ENCODE peak calls at places on chromosomes 4 and X, in seven cellular contexts. R, B, O, G, H, S and T are unnamed samples.

GRCh38 chr4:186749611-186750281 is 26.1 kb upstream of the FAT1 start:
- DNase-seq in B (no peak), G (no peak), O (no peak), S (no peak), R (no peak), H (no peak), T (no peak)

GRCh38 chr4:20839957-20840356 is 139.7 kb downstream of the PACRGL start:
- DNase-seq in S (no peak), G (peak), O (no peak), R (no peak), H (no peak), B (peak), T (peak)

GRCh38 chr4:81039351-81040174 is 9.1 kb downstream of the BMP3 start:
- DNase-seq in B (no peak), R (no peak), G (no peak), O (no peak), H (no peak), S (no peak), T (no peak)

GRCh38 chrX:155028192-155028591 is 1.5 kb downstream of the FUNDC2 start:
- DNase-seq in S (no peak), H (no peak), G (no peak), R (no peak), O (no peak), B (no peak), T (no peak)

GRCh38 chr4:180086480-180087170 is 2156.6 kb upstream of the TENM3 start:
- DNase-seq in G (no peak), R (no peak), B (no peak), O (no peak), H (no peak), S (no peak), T (no peak)

GRCh38 chr4:151195801-151196200 is 81.2 kb upstream of the PRSS48 start:
- DNase-seq in G (peak), B (peak), R (no peak), H (no peak), O (no peak), S (no peak), T (peak)

GRCh38 chrX:43551590-43551989 is 104.5 kb upstream of the MAOA start:
- DNase-seq in H (no peak), B (no peak), O (no peak), R (no peak), G (no peak), S (no peak), T (no peak)

GRCh38 chrX:57573754-57574153 is 18.1 kb upstream of the ZXDB start:
- DNase-seq in S (no peak), O (no peak), H (no peak), B (no peak), G (no peak), R (no peak), T (peak)

GRCh38 chr4:129822708-129823504 is 727.0 kb downstream of the C4orf33 start:
- DNase-seq in H (no peak), O (peak), B (no peak), S (no peak), R (no peak), G (peak), T (peak)